ENCODE peak calls at places on chromosomes 6 and 20, in eight cellular contexts. F, D, S, Z, X, J, Y and M are unnamed samples.

GRCh38 chr6:90846824-90847223 is 260.0 kb upstream of the MAP3K7 start:
- DNase-seq in S (no peak), X (no peak), J (no peak), D (no peak), Z (no peak), Y (no peak), F (no peak), M (no peak)

GRCh38 chr20:49859011-49859410 is 46.4 kb downstream of the SLC9A8 start:
- DNase-seq in X (no peak), Z (no peak), Y (no peak), J (no peak), D (no peak), F (no peak), S (no peak), M (no peak)

GRCh38 chr6:136859430-136859829 is 37.0 kb downstream of the PEX7 start:
- DNase-seq in J (no peak), Z (no peak), D (no peak), X (no peak), S (no peak), Y (no peak), F (no peak), M (no peak)

GRCh38 chr6:129448965-129449364 is 261.0 kb downstream of the ARHGAP18 start:
- DNase-seq in Y (no peak), Z (no peak), X (no peak), J (no peak), S (no peak), F (no peak), D (no peak), M (no peak)

GRCh38 chr6:158475344-158476302 is 84.3 kb upstream of the TMEM181 start:
- DNase-seq in S (peak; percentile 49), F (peak; percentile 47), Y (no peak), X (no peak), D (peak; percentile 57), Z (peak; percentile 4), J (no peak), M (peak; percentile 90)

GRCh38 chr20:63495771-63496403 is 3.0 kb downstream of the EEF1A2 start:
- DNase-seq in X (no peak), Y (no peak), Z (peak; percentile 67), J (peak; percentile 81), F (peak; percentile 73), S (peak; percentile 57), D (peak; percentile 28), M (peak; percentile 41)

GRCh38 chr20:62535964-62536363 is 60.2 kb upstream of the GATA5 start:
- DNase-seq in Y (no peak), S (no peak), J (no peak), F (no peak), Z (peak; percentile 50), X (no peak), D (no peak), M (no peak)

GRCh38 chr6:29967379-29968010 is 25.2 kb downstream of the HLA-A start:
- DNase-seq in D (no peak), J (no peak), Y (no peak), S (no peak), F (no peak), Z (peak; percentile 76), X (no peak), M (peak; percentile 52)

GRCh38 chr6:4640139-4640538 is 136.1 kb upstream of the CDYL start:
- DNase-seq in Z (no peak), Y (no peak), F (no peak), X (no peak), S (peak; percentile 69), D (peak; percentile 89), J (no peak), M (peak; percentile 56)

GRCh38 chr6:7052441-7052936 is 55.3 kb upstream of the RREB1 start:
- DNase-seq in Z (peak; percentile 38), F (no peak), D (peak; percentile 65), J (peak; percentile 80), Y (no peak), X (no peak), S (peak; percentile 60), M (peak; percentile 41)

GRCh38 chr20:25191689-25192088 is 3.8 kb upstream of the ENTPD6 start:
- DNase-seq in J (no peak), X (no peak), Y (no peak), D (no peak), Z (peak; percentile 55), F (no peak), S (no peak), M (no peak)

GRCh38 chr6:101401792-101402617 is 8.5 kb downstream of the GRIK2 start:
- DNase-seq in Y (no peak), J (no peak), S (no peak), X (no peak), D (peak; percentile 46), F (no peak), Z (no peak), M (no peak)

GRCh38 chr6:90303037-90303436 is 6.4 kb upstream of the BACH2 start:
- DNase-seq in F (no peak), J (no peak), S (no peak), Z (no peak), D (no peak), Y (no peak), X (no peak), M (no peak)

GRCh38 chr20:54468082-54468481 is 7.3 kb upstream of the DOK5 start:
- DNase-seq in D (no peak), J (no peak), F (no peak), Y (no peak), X (no peak), Z (peak; percentile 27), S (no peak), M (no peak)

GRCh38 chr6:75818061-75818855 is 69.2 kb downstream of the MYO6 start:
- DNase-seq in F (no peak), Z (no peak), D (peak; percentile 56), Y (no peak), S (peak; percentile 52), X (no peak), J (no peak), M (peak; percentile 11)

GRCh38 chr6:11460001-11460668 is 77.4 kb upstream of the TMEM170B start:
- DNase-seq in D (peak; percentile 20), Z (no peak), F (no peak), Y (peak; percentile 4), J (no peak), S (peak; percentile 55), X (no peak), M (peak; percentile 41)

GRCh38 chr6:98845201-98846020 is 11.0 kb downstream of the POU3F2 start:
- DNase-seq in Z (peak; percentile 63), J (peak; percentile 82), Y (peak; percentile 51), S (peak; percentile 87), D (peak; percentile 78), X (no peak), F (peak; percentile 46), M (peak; percentile 82)

GRCh38 chr20:33688938-33689424 is 2.8 kb upstream of the E2F1 start:
- DNase-seq in Z (no peak), X (no peak), F (no peak), J (no peak), D (no peak), S (no peak), Y (no peak), M (no peak)

GRCh38 chr6:11218827-11219826 is 13.3 kb downstream of the NEDD9 start:
- DNase-seq in Y (no peak), X (no peak), Z (peak; percentile 90), S (peak; percentile 79), D (no peak), J (peak; percentile 80), F (peak; percentile 50), M (no peak)

GRCh38 chr6:45445749-45446454 is 68.2 kb upstream of the SUPT3H start:
- DNase-seq in F (peak; percentile 75), D (peak; percentile 99), Y (peak; percentile 100), J (peak; percentile 79), X (peak; percentile 50), Z (peak; percentile 68), S (peak; percentile 100), M (peak; percentile 99)

GRCh38 chr20:43379239-43379917 is 78.3 kb upstream of the SRSF6 start:
- DNase-seq in Z (no peak), X (no peak), Y (peak; percentile 41), J (no peak), F (peak; percentile 36), D (peak; percentile 96), S (peak; percentile 59), M (peak; percentile 42)

DNA sequence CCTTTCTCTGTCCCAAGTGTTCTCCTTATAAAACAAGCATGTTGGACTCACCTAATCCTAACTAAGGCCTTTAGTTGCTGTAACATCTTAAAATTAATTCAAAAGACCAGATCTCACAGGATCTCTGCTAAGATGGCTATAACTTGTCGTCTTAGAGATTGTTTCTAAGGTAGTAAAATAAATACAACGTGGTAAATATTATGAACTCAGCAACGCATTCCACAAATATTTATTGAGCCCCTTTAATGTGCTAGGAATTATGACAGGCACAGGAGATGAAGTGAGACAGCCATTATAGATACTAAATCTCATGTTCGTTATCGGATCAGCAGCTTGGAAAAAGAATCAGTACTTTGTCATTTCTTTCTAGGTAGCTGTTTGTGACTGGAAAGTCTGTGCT is 20.8 kb upstream of the MCM3 start:
- DNase-seq in D (no peak), S (no peak), Y (no peak), F (no peak), X (no peak), J (no peak), Z (no peak), M (no peak)
- H3K4me3 ChIP-seq in D (no peak overlapping the region), S (no peak overlapping the region), Y (no peak overlapping the region), F (no peak overlapping the region), X (peak overlapping the region; percentile 44), J (no peak overlapping the region), Z (no peak overlapping the region), M (no peak overlapping the region)

GRCh38 chr6:111872521-111873177 is 603 bp downstream of the FYN start:
- DNase-seq in Z (no peak), X (no peak), J (peak; percentile 83), Y (no peak), D (peak; percentile 30), S (peak; percentile 48), F (no peak), M (peak; percentile 42)
- TF ChIP-seq CTCF in Z (no peak), X (no peak), J (peak; percentile 29), Y (no peak), D (peak; percentile 15), S (no peak), F (no peak), M (no peak)

GRCh38 chr6:162337412-162337811 is 390.2 kb downstream of the PRKN start:
- DNase-seq in F (no peak), Z (no peak), Y (no peak), X (no peak), J (no peak), D (no peak), S (no peak), M (no peak)

GRCh38 chr6:162336359-162336758 is 391.2 kb downstream of the PRKN start:
- DNase-seq in J (no peak), Y (no peak), S (no peak), F (no peak), Z (no peak), X (no peak), D (no peak), M (no peak)

DNA sequence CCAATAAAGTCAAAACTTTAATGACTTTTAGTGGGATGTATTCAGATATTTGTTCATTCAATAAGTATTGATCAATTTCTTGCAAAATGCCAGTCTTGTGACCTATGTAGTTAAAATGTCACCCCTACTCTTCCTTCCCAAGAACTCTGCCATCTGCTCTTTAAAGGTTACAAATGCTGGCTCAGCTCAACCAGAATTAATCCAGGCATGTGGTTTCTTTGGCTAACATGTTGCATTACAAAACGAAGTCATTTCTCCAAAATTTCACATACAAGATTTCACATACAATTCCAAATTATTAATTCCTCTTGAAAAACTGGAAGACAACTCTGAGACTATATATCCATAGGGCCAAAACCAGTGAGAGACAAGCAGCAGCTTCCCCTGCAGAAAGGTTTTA is 395.7 kb downstream of the PRKN start:
- DNase-seq in X (no peak), Y (no peak), S (no peak), J (no peak), D (no peak), Z (no peak), F (no peak), M (no peak)
- H3K4me3 ChIP-seq in X (no peak overlapping the region), Y (no peak overlapping the region), S (no peak overlapping the region), J (no peak overlapping the region), D (no peak overlapping the region), Z (no peak overlapping the region), F (no peak overlapping the region), M (no peak overlapping the region)

GRCh38 chr20:58389324-58389967 is 417 bp downstream of the VAPB start:
- DNase-seq in Y (no peak), Z (peak; percentile 29), X (no peak), J (peak; percentile 72), F (no peak), D (peak; percentile 32), S (peak; percentile 40), M (peak; percentile 47)
- TF ChIP-seq CTCF in Y (no peak), Z (no peak), X (no peak), J (no peak), F (no peak), D (no peak), S (no peak), M (no peak)